ENCODE peak calls at places on chromosomes 2 and 18, in six cellular contexts. Q is prostate gland; B is DND-41; H is osteoblast; V is CD4-positive, alpha-beta memory T cell; R is stomach. D is an unnamed sample. For H3K27me3, the result is how much of the 10 kb centered on the place peaks cover.

GRCh38 chr2:58553937-58554336 is 312.8 kb upstream of the FANCL start:
- DNase-seq in V (no peak), R (no peak), Q (no peak), B (peak), H (no peak), D (no peak)

GRCh38 chr2:117101613-117102012 is 712.9 kb upstream of the DDX18 start:
- DNase-seq in V (no peak), Q (no peak), B (no peak), H (no peak), R (no peak), D (no peak)

GRCh38 chr2:20578895-20579825 is 71.7 kb downstream of the HS1BP3 start:
- DNase-seq in B (no peak), V (no peak), H (peak), R (peak), Q (peak), D (peak)

GRCh38 chr2:71614976-71615768 is 161.8 kb downstream of the DYSF start:
- DNase-seq in V (no peak), B (no peak), R (peak), H (peak), Q (no peak), D (peak)

GRCh38 chr2:105291981-105292380 is 37.6 kb downstream of the TGFBRAP1 start:
- DNase-seq in R (no peak), H (no peak), V (no peak), Q (no peak), B (no peak), D (no peak)

GRCh38 chr2:74763962-74764428 is 69.9 kb upstream of the HK2 start:
- DNase-seq in B (no peak), Q (no peak), R (no peak), V (no peak), H (no peak), D (no peak)

GRCh38 chr18:52716926-52717325 is 376.9 kb downstream of the DCC start:
- DNase-seq in V (no peak), B (no peak), R (no peak), H (no peak), Q (no peak), D (peak)

GRCh38 chr2:156648522-156648921 is 212.3 kb downstream of the GPD2 start:
- DNase-seq in R (no peak), Q (no peak), B (no peak), H (no peak), V (no peak), D (peak)

GRCh38 chr18:10689231-10689953 is 163.6 kb downstream of the NAPG start:
- DNase-seq in B (no peak), V (no peak), Q (no peak), R (no peak), H (peak), D (no peak)

GRCh38 chr2:128381001-128381938 is 62.6 kb upstream of the HS6ST1 start:
- DNase-seq in Q (no peak), B (no peak), H (peak), R (peak), V (no peak), D (peak)

GRCh38 chr2:833180-833579 is 117.5 kb upstream of the SNTG2 start:
- DNase-seq in V (no peak), Q (peak), B (peak), H (no peak), R (no peak), D (no peak)

GRCh38 chr2:173402405-173402974 is 47.8 kb downstream of the CDCA7 start:
- DNase-seq in H (no peak), Q (peak), V (peak), R (peak), B (peak), D (peak)

GRCh38 chr2:173399229-173399628 is 44.6 kb downstream of the CDCA7 start:
- DNase-seq in H (no peak), B (no peak), R (no peak), V (no peak), Q (no peak), D (no peak)

GRCh38 chr2:173405171-173405750 is 50.6 kb downstream of the CDCA7 start:
- DNase-seq in B (no peak), R (no peak), V (no peak), Q (no peak), H (no peak), D (peak)

GRCh38 chr2:173400760-173401159 is 46.1 kb downstream of the CDCA7 start:
- DNase-seq in V (no peak), B (peak), H (no peak), Q (no peak), R (no peak), D (peak)

DNA sequence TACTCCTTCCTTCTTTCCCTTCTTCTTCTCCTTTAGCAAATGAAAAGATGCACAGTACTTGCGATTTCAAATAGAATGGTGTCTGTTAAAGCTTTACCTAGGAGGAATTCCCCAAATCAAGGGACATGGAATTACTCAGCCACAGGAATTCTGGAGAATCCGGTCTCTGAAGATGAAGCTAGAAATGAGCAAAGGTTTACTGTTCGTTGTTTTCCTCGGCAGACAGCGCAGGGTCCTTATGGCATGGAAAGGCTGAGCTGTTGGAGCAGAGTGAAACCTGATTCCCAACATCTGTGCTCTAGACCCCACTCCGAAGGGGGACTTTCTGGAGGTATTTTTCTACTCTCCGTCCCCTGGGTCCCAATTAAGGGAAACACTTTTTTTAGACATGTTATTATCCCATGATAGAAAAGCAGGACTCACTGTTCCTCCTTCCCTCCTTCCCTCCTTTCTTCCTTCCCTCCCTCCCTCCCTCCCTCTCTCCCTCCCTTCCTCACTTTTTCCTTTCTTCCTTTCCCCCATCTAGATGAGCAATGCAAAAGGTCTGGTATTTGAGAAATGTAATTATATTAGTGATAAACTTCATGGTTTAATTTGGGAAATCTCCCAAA is 47.1 kb downstream of the CDCA7 start:
- DNase-seq in B (no peak), R (no peak), H (no peak), V (no peak), Q (no peak), D (peak)
- H3K27me3 ChIP-seq in B (under half), R (under half), H (half or more), V (under half), Q (under half), D (under half)

GRCh38 chr2:133512121-133512520 is 56.1 kb downstream of the NCKAP5 start:
- DNase-seq in Q (no peak), B (no peak), V (no peak), H (no peak), R (no peak), D (no peak)
- H3K27ac ChIP-seq in Q (no peak), B (no peak), V (no peak), H (no peak), R (no peak), D (no peak)

DNA sequence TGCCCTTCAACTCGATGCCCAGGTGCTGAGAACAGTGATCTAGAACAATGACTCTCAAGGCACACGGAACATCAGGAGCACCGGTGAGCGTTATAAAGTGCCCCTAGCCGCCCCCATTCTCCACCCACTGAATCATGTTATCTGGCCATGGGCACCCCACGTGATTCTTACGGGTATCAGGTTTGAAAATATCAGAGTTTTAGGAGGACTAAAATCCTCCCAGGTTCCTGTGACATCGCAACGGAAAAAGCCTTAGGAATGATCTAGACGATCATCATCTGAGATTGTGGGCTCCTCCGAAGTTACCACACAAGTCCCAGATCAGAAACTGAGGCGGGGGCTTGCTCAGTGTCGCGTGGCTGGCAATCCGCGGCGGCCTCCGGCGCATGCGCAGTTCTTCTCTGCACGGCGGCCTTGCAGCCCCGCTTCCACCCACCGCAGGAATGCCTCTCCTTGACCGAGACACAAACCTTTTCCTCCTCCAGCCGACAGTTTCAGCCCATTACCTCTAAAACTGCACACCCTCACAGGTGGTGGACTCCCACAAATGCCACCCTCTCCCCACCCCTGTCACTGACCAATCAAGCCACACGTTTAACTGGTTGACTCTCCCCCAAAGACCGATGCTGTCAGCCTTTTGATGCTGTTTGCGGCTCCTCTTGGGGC is 5.8 kb upstream of the MRPL33 start:
- DNase-seq in V (peak), H (no peak), R (peak), B (no peak), Q (peak), D (no peak)
- H3K4me3 ChIP-seq in V (no peak), H (peak), R (peak), B (no peak), Q (peak), D (no peak)

GRCh38 chr2:62998949-62999348 is 51.7 kb upstream of the OTX1 start:
- DNase-seq in H (no peak), Q (no peak), R (no peak), V (no peak), B (no peak), D (no peak)
- H3K27me3 ChIP-seq in H (under half), Q (under half), R (under half), V (under half), B (under half), D (under half)

DNA sequence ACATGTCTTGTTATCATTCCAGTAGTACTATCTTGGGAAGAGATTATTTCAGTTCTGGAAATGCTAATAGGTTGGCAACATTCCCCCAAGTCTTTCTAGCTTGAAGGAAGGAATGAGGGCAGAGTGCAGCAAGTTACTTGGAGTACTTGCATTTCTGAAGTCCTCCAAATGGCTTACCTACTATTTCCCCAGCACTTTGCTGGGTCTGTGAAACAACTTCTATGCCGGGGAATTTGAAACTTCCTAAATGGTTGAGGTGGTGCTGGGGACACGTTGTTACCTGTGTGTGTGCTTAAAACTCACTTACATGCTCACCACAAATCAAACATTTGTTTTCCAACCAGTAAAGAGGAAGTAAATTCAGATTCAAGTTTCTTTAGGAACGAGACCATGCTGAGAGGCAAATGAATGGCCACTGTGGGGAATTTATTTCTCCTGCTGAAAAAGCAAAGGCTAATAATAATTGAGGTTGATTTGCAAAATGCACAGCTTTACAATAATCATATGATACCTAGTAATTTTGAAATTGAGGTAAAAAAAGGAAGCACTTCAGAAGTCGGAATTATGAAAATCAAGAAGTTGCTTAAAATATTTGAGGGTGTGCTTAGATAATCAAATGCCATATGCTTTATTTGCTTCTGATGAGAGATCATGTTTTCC is 1167.7 kb upstream of the ZEB2 start:
- DNase-seq in H (no peak), R (no peak), B (no peak), V (no peak), Q (no peak), D (no peak)
- H3K27ac ChIP-seq in H (no peak), R (peak), B (no peak), V (no peak), Q (no peak), D (no peak)

DNA sequence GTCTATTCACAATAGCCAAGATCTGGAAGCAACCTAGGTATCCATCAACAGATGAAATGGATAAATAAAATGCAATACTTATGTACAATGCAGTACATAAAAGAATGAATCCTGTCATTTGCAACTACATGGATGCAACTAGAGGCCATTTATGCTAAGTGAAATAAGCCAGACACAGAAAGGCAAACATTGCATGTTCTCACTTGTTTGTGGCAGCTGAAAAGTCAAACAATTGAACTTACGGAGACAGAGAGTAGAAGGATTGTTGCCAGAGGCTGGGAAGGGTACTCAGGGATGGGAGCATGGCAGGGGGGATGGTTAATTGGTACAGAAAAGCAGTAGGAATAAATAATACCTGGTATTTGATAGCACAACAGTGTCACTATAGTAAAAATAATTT is 563.9 kb downstream of the TMX3 start:
- DNase-seq in R (no peak), Q (no peak), V (no peak), H (no peak), B (no peak), D (no peak)
- H3K4me3 ChIP-seq in R (no peak), Q (no peak), V (no peak), H (no peak), B (no peak), D (no peak)

GRCh38 chr2:54330226-54331094 is 74.4 kb upstream of the TSPYL6 start:
- DNase-seq in R (peak), Q (peak), B (peak), V (peak), H (peak), D (peak)
- H3K27me3 ChIP-seq in R (under half), Q (under half), B (under half), V (under half), H (under half), D (under half)

GRCh38 chr2:109447811-109448210 is 166.0 kb downstream of the SEPTIN10 start:
- DNase-seq in V (no peak), Q (no peak), H (peak), B (no peak), R (no peak), D (no peak)
- H3K27ac ChIP-seq in V (no peak), Q (no peak), H (peak), B (no peak), R (no peak), D (peak)

GRCh38 chr18:55360061-55360460 is 227.9 kb downstream of the TCF4 start:
- DNase-seq in B (no peak), Q (no peak), R (no peak), H (no peak), V (no peak), D (no peak)
- H3K4me3 ChIP-seq in B (no peak), Q (no peak), R (no peak), H (no peak), V (no peak), D (no peak)

DNA sequence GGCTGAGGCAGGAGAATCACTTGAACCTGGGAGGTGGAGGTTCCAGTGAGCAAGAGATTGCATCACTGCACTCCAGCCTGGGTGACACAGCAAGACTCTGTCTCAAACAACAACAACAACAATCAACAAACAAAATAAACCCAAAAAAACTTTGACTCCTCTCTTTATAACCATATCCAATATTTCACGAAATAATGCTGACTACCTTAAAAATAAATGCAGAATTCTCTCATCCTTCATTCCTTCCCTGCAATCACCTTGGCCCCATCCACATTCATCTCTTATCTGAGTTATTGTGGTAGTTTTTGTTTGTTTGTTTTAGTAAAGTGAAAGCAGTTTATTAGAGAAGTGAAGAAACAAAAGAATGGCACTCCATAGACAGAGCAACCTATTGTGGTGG is 3.2 kb downstream of the PTPRN start:
- DNase-seq in H (no peak), B (no peak), Q (no peak), V (no peak), R (no peak), D (no peak)
- H3K27me3 ChIP-seq in H (under half), B (under half), Q (under half), V (under half), R (under half), D (under half)

D was measured in SJCRH30.